ENCODE peak calls at places on chromosomes 6 and 20, in eight cellular contexts. R is NCI-H510A treated with DMSO at 0.1 percent for 48 hours; W is mesendoderm; A is naive thymus-derived CD8-positive, alpha-beta T cell; U is glutamatergic neuron; K is activated B cell treated with CpG ODN at 0.5 μM for 24 hours; G is NCI-H2107; Q is CD8-positive, alpha-beta memory T cell. P is an unnamed sample.

GRCh38 chr6:132088150-132088549 is 137.0 kb upstream of the CCN2 start:
- DNase-seq in R (no peak), W (no peak), A (no peak), U (no peak), K (no peak), G (no peak), Q (no peak), P (no peak)

GRCh38 chr6:21135484-21136005 is 458.0 kb upstream of the SOX4 start:
- DNase-seq in R (no peak), W (no peak), A (no peak), U (peak; percentile 24), K (no peak), G (no peak), Q (no peak), P (no peak)

GRCh38 chr20:35286077-35286898 is 1.7 kb upstream of the EIF6 start:
- DNase-seq in R (no peak), W (no peak), A (no peak), U (no peak), K (no peak), G (no peak), Q (no peak), P (no peak)

GRCh38 chr20:61940491-61940890 is 125.2 kb downstream of the TAF4 start:
- DNase-seq in R (no peak), W (no peak), A (no peak), U (no peak), K (no peak), G (no peak), Q (no peak), P (no peak)

GRCh38 chr6:149211046-149211571 is 106.4 kb upstream of the TAB2 start:
- DNase-seq in R (no peak), W (no peak), A (no peak), U (no peak), K (no peak), G (no peak), Q (no peak), P (no peak)

GRCh38 chr6:43490523-43490939 is 13.2 kb downstream of the TJAP1 start:
- DNase-seq in R (no peak), W (no peak), A (no peak), U (no peak), K (no peak), G (no peak), Q (no peak), P (no peak)

GRCh38 chr6:158780963-158781691 is 38.0 kb downstream of the EZR start:
- DNase-seq in R (no peak), W (no peak), A (no peak), U (no peak), K (no peak), G (no peak), Q (no peak), P (peak; percentile 21)

GRCh38 chr6:121515615-121516265 is 80.3 kb downstream of the GJA1 start:
- DNase-seq in R (no peak), W (no peak), A (no peak), U (no peak), K (no peak), G (no peak), Q (no peak), P (no peak)

GRCh38 chr20:50354690-50355592 is 155.2 kb upstream of the PTPN1 start:
- DNase-seq in R (no peak), W (no peak), A (no peak), U (no peak), K (no peak), G (no peak), Q (no peak), P (no peak)

GRCh38 chr6:156617376-156617775 is 159.8 kb upstream of the ARID1B start:
- DNase-seq in R (peak; percentile 3), W (no peak), A (no peak), U (no peak), K (no peak), G (peak; percentile 12), Q (no peak), P (no peak)

GRCh38 chr6:119172813-119173212 is 94.3 kb upstream of the FAM184A start:
- DNase-seq in R (no peak), W (no peak), A (no peak), U (no peak), K (no peak), G (no peak), Q (no peak), P (no peak)

GRCh38 chr6:51093899-51094665 is 275.4 kb downstream of the TFAP2B start:
- DNase-seq in R (no peak), W (no peak), A (no peak), U (no peak), K (no peak), G (no peak), Q (no peak), P (no peak)

GRCh38 chr20:48831702-48832422 is 4.1 kb upstream of the PREX1 start:
- DNase-seq in R (no peak), W (no peak), A (no peak), U (no peak), K (no peak), G (no peak), Q (no peak), P (peak; percentile 35)

GRCh38 chr6:75751443-75751842 is 2.4 kb downstream of the MYO6 start:
- DNase-seq in R (no peak), W (no peak), A (no peak), U (no peak), K (no peak), G (no peak), Q (no peak), P (no peak)

GRCh38 chr6:41713650-41714291 is 21.6 kb downstream of the TFEB start:
- DNase-seq in R (no peak), W (no peak), A (no peak), U (no peak), K (peak; percentile 48), G (no peak), Q (no peak), P (no peak)

GRCh38 chr20:62792182-62792939 is 3.9 kb upstream of the MRGBP start:
- DNase-seq in R (no peak), W (no peak), A (no peak), U (no peak), K (no peak), G (no peak), Q (no peak), P (no peak)

GRCh38 chr6:122347251-122347650 is 52.2 kb upstream of the HSF2 start:
- DNase-seq in R (no peak), W (no peak), A (no peak), U (no peak), K (no peak), G (no peak), Q (no peak), P (no peak)

GRCh38 chr6:113626470-113626869 is 230.7 kb upstream of the MARCKS start:
- DNase-seq in R (no peak), W (no peak), A (no peak), U (no peak), K (no peak), G (no peak), Q (no peak), P (no peak)

GRCh38 chr6:37713529-37714119 is 15.9 kb upstream of the MDGA1 start:
- DNase-seq in R (no peak), W (no peak), A (no peak), U (no peak), K (no peak), G (no peak), Q (no peak), P (no peak)

GRCh38 chr20:49411221-49411925 is 71.1 kb downstream of the KCNB1 start:
- DNase-seq in R (no peak), W (no peak), A (no peak), U (no peak), K (no peak), G (no peak), Q (no peak), P (no peak)

GRCh38 chr6:157865249-157865648 is 42.2 kb downstream of the SNX9 start:
- DNase-seq in R (no peak), W (no peak), A (no peak), U (no peak), K (no peak), G (no peak), Q (no peak), P (no peak)